ENCODE peak calls at places on chromosomes 13 and 19, in ten cellular contexts. C is A549, A is thyroid gland, U is lower leg skin, I is ovary, N is uterus, F is gastrocnemius medialis, K is suprapubic skin, Y is spleen, E is IMR-90. Q is an unnamed sample.

GRCh38 chr19:18503337-18503970 is 18.4 kb downstream of the ELL start:
- DNase-seq in C (no peak), A (no peak), U (no peak), I (no peak), N (no peak), F (peak; percentile 77), K (no peak), Y (peak; percentile 75), E (no peak), Q (no peak)

GRCh38 chr13:41658057-41658642 is 200.8 kb downstream of the RGCC start:
- DNase-seq in C (no peak), A (no peak), U (no peak), I (no peak), N (no peak), F (no peak), K (no peak), Y (no peak), E (peak; percentile 93), Q (no peak)

GRCh38 chr13:36248700-36249099 is 34.3 kb upstream of the SOHLH2 start:
- DNase-seq in C (no peak), A (no peak), U (no peak), I (no peak), N (no peak), F (no peak), K (no peak), Y (no peak), E (no peak), Q (no peak)

GRCh38 chr19:19672816-19673215 is 4.2 kb downstream of the ZNF101 start:
- DNase-seq in C (no peak), A (no peak), U (no peak), I (no peak), N (no peak), F (no peak), K (no peak), Y (no peak), E (no peak), Q (no peak)

GRCh38 chr13:33205224-33205623 is 80.3 kb downstream of the STARD13 start:
- DNase-seq in C (no peak), A (no peak), U (no peak), I (no peak), N (no peak), F (no peak), K (no peak), Y (no peak), E (no peak), Q (no peak)

GRCh38 chr19:38025908-38026307 is 118.9 kb downstream of the SIPA1L3 start:
- DNase-seq in C (no peak), A (no peak), U (no peak), I (no peak), N (no peak), F (no peak), K (no peak), Y (peak; percentile 19), E (no peak), Q (no peak)

GRCh38 chr19:608155-609000 is 18.7 kb downstream of the HCN2 start:
- DNase-seq in C (no peak), A (no peak), U (no peak), I (no peak), N (no peak), F (no peak), K (no peak), Y (no peak), E (no peak), Q (no peak)

GRCh38 chr13:67148219-67148583 is 81.9 kb downstream of the PCDH9 start:
- DNase-seq in C (no peak), A (no peak), U (no peak), I (no peak), N (no peak), F (no peak), K (no peak), Y (no peak), E (peak; percentile 68), Q (no peak)

GRCh38 chr13:42393573-42394360 is 121.8 kb downstream of the AKAP11 start:
- DNase-seq in C (no peak), A (no peak), U (no peak), I (no peak), N (no peak), F (no peak), K (no peak), Y (no peak), E (no peak), Q (no peak)

GRCh38 chr13:78032132-78032531 is 113.5 kb upstream of the EDNRB start:
- DNase-seq in C (no peak), A (no peak), U (no peak), I (no peak), N (no peak), F (no peak), K (no peak), Y (no peak), E (no peak), Q (no peak)

DNA sequence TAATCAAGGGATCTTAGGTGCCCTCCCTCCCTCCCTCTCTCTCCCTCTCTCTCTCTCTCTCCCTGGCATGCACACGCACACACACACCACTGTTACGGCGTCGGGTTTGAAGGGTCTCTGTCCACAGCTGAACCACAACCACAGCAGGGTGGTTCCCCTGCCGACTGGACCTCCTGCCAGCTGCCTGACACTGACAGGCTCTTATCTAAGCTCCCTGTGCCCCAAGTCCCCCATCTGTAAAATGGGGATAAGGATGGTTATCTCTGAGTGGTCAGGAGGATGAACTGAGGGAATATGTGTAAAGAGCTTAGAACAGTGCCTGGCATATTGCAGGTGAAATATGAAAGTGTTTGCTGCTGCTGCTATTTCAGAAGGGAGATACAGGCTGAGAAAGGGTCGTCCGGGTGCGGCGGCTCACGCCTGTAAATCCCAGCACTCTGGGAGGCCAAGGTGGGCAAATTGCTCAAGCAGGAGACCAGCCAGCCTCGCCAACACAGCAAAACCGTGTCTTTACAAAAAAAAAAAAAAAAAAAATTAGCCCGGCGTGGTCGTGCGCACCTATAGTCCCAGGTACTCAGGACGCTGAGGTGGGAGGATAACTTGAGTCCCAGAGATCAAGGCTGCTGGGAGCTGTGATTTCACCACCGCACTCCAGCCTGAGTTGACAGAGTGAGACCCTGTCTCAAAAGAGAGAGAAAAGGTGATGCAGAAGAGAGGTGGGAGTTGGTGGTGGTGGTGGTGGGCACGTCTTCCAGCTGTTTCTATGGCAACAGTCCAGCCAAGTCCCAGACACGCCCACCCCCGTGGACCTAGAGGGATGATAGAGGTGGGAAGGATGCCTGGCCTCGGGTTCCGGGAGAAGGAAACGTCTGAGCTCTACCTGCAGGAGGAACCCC is 972 bp upstream of the SHISA7 start:
- DNase-seq in C (no peak), A (no peak), U (no peak), I (no peak), N (no peak), F (no peak), K (no peak), Y (no peak), E (no peak), Q (no peak)
- TF ChIP-seq CTCF in C (no peak), A (no peak), U (no peak), I (no peak), N (no peak), F (no peak), K (no peak), Y (no peak), E (no peak), Q (no peak)

GRCh38 chr19:13164370-13165090 is 14.3 kb downstream of the IER2 start:
- DNase-seq in C (peak; percentile 91), A (peak; percentile 35), U (peak; percentile 89), I (peak; percentile 69), N (peak; percentile 65), F (no peak), K (no peak), Y (peak; percentile 86), E (peak; percentile 61), Q (no peak)
- TF ChIP-seq POLR2A in C (peak; percentile 25), A (no peak), U (no peak), I (no peak), N (no peak), F (no peak), K (no peak), Y (no peak), E (no peak), Q (no peak)

DNA sequence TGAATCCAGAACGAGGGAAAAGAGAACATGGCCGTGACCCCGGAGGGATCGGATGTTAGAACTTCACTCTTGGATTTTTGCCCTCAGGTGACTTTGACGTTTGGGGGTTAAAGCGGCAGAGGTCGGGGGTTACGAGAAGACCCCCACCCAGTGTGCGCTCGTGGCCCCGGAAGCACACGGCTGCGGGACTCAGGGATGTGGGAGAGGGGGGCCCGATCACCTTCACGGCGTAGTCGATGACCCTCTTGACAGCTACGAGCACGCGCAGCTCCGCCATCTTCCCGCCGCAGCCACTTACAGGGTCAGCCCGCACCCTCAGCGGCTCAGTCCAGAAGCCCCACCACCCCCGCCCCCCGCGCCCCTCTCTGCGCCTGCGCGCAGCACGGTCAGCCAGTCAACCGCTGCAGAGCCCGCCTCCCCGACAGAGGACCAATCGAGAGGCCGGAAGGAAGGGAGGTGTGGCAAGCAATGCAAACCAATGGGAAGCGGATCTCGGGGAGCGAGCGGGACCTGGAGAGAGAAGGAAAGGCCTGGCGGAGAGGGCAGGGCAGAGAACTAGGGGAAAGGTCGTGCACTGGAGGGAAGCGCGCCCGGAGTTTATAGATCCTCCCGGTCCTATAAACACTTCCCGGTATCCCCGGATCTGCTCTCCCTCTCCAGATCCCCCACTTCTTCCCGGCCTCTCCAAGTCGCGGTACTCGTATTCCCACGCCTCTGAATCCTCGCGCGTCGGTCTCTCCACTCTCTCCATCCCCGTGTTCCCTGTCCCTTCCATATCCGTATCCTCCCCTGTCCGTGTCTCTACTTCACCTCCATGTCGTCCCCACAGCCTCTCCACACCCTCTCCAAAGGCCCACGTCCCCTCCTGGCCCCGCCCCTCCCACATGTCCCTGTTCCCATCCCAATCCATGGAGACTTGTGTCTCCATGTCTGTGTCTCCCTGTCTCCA is at the start of gene ETFB:
- DNase-seq in C (peak; percentile 99), A (peak; percentile 99), U (peak; percentile 100), I (peak; percentile 98), N (peak; percentile 97), F (peak; percentile 99), K (peak; percentile 99), Y (peak; percentile 97), E (peak; percentile 96), Q (peak; percentile 98)
- TF ChIP-seq CTCF in C (no peak), A (no peak), U (no peak), I (no peak), N (no peak), F (no peak), K (no peak), Y (no peak), E (no peak), Q (no peak)

GRCh38 chr19:56142087-56142787 is 1.1 kb downstream of the ZNF444 start:
- DNase-seq in C (no peak), A (peak; percentile 79), U (no peak), I (no peak), N (no peak), F (no peak), K (no peak), Y (no peak), E (no peak), Q (no peak)

GRCh38 chr19:56142897-56143434 is 1.9 kb downstream of the ZNF444 start:
- DNase-seq in C (no peak), A (no peak), U (no peak), I (no peak), N (no peak), F (no peak), K (no peak), Y (no peak), E (no peak), Q (no peak)

GRCh38 chr19:56141416-56141992 is 417 bp downstream of the ZNF444 start:
- DNase-seq in C (no peak), A (peak; percentile 33), U (no peak), I (no peak), N (no peak), F (no peak), K (no peak), Y (peak; percentile 86), E (no peak), Q (no peak)

GRCh38 chr19:56139847-56140582 is 1.1 kb upstream of the ZNF444 start:
- DNase-seq in C (no peak), A (no peak), U (no peak), I (no peak), N (no peak), F (no peak), K (no peak), Y (no peak), E (no peak), Q (no peak)

GRCh38 chr19:56140583-56141415 is at the start of gene ZNF444:
- DNase-seq in C (peak; percentile 99), A (peak; percentile 99), U (peak; percentile 100), I (peak; percentile 99), N (peak; percentile 99), F (peak; percentile 99), K (peak; percentile 100), Y (peak; percentile 99), E (peak; percentile 99), Q (peak; percentile 96)
- TF ChIP-seq POLR2A in C (peak; percentile 58), A (no peak), U (no peak), I (peak; percentile 50), N (peak; percentile 48), F (peak; percentile 52), K (peak; percentile 16), Y (peak; percentile 84), E (peak; percentile 63), Q (peak; percentile 31)